ENCODE peak calls at places on chromosome 16, in six cellular contexts. D is HepG2, W is H1, B is GM12891, M is GM12878, S is K562. T is an unnamed sample.

GRCh38 chr16:30028438-30029093 is 2.5 kb downstream of the TLCD3B start:
- DNase-seq in D (no peak), W (no peak), B (no peak), M (no peak), S (peak; percentile 82), T (no peak)

GRCh38 chr16:15055141-15056053 is 477 bp downstream of the NTAN1 start:
- DNase-seq in D (peak; percentile 34), W (no peak), B (peak; percentile 66), M (no peak), S (peak; percentile 27), T (peak; percentile 65)

GRCh38 chr16:23847938-23848337 is 12.2 kb downstream of the PRKCB start:
- DNase-seq in D (no peak), W (no peak), B (no peak), M (no peak), S (no peak), T (no peak)

GRCh38 chr16:78310990-78311561 is 211.6 kb downstream of the WWOX start:
- DNase-seq in D (no peak), W (no peak), B (no peak), M (no peak), S (no peak), T (no peak)

GRCh38 chr16:30585022-30585399 is 486 bp downstream of the ZNF785 start:
- DNase-seq in D (no peak), W (no peak), B (no peak), M (no peak), S (no peak), T (no peak)

GRCh38 chr16:75254359-75254837 is 3.0 kb upstream of the BCAR1 start:
- DNase-seq in D (no peak), W (no peak), B (no peak), M (no peak), S (no peak), T (no peak)

GRCh38 chr16:3413730-3414379 is 12.8 kb downstream of the ZNF174 start:
- DNase-seq in D (no peak), W (no peak), B (no peak), M (no peak), S (no peak), T (no peak)

GRCh38 chr16:15874745-15875314 is 13.6 kb downstream of the CEP20 start:
- DNase-seq in D (peak; percentile 70), W (no peak), B (no peak), M (no peak), S (peak; percentile 23), T (no peak)

GRCh38 chr16:89945654-89946053 is 2.9 kb upstream of the DEF8 start:
- DNase-seq in D (no peak), W (no peak), B (no peak), M (no peak), S (no peak), T (no peak)

GRCh38 chr16:74107795-74108610 is 188.6 kb upstream of the PSMD7 start:
- DNase-seq in D (peak; percentile 61), W (peak; percentile 69), B (peak; percentile 11), M (peak; percentile 16), S (peak; percentile 42), T (no peak)

GRCh38 chr16:12802661-12803060 is 1.0 kb downstream of the CPPED1 start:
- DNase-seq in D (no peak), W (no peak), B (no peak), M (no peak), S (no peak), T (no peak)

GRCh38 chr16:52545157-52545543 is 1.8 kb downstream of the TOX3 start:
- DNase-seq in D (no peak), W (no peak), B (no peak), M (no peak), S (no peak), T (no peak)

GRCh38 chr16:53433930-53434435 is 288 bp upstream of the RBL2 start:
- DNase-seq in D (peak; percentile 76), W (no peak), B (no peak), M (no peak), S (no peak), T (no peak)

GRCh38 chr16:78742501-78743283 is 643.2 kb downstream of the WWOX start:
- DNase-seq in D (no peak), W (no peak), B (no peak), M (peak; percentile 83), S (peak; percentile 13), T (peak; percentile 40)

GRCh38 chr16:57630931-57631845 is 2.8 kb downstream of the ADGRG1 start:
- DNase-seq in D (no peak), W (no peak), B (no peak), M (no peak), S (no peak), T (no peak)

GRCh38 chr16:9683677-9684076 is 498.6 kb downstream of the GRIN2A start:
- DNase-seq in D (no peak), W (no peak), B (no peak), M (no peak), S (no peak), T (no peak)

GRCh38 chr16:70395345-70395901 is 43.5 kb downstream of the ST3GAL2 start:
- DNase-seq in D (peak; percentile 72), W (peak; percentile 57), B (peak; percentile 76), M (no peak), S (peak; percentile 81), T (peak; percentile 75)

GRCh38 chr16:65965632-65966031 is 400.9 kb upstream of the CDH5 start:
- DNase-seq in D (no peak), W (no peak), B (no peak), M (no peak), S (no peak), T (no peak)

GRCh38 chr16:55856950-55857349 is 18.2 kb downstream of the CES5A start:
- DNase-seq in D (no peak), W (no peak), B (no peak), M (no peak), S (no peak), T (no peak)

GRCh38 chr16:55849536-55849935 is 16.6 kb upstream of the CES1 start:
- DNase-seq in D (peak; percentile 13), W (no peak), B (no peak), M (no peak), S (no peak), T (no peak)

GRCh38 chr16:55853114-55853513 is 20.2 kb upstream of the CES1 start:
- DNase-seq in D (no peak), W (no peak), B (no peak), M (no peak), S (no peak), T (no peak)
- TF ChIP-seq TAF1 in D (no peak), W (no peak), B (no peak), M (no peak), S (no peak), T (no peak)

DNA sequence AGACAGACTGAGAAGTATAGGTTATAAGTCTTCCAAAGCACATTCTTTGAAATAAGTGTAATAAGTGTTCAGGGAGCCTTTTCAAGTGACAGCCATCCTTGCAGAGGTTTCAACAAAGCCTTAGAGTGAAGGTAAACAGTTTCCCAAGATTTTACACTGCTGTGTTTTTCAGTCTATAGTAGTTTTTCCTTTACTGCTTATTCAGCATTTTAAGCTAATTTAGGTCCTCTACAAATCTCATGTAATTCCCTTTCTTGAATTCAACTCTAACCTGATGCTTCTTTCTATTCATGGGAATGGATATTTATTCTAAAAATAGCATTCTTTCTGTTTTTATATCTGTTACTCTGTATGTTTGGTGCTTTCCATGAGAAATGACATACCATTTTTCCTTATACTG is 211.3 kb downstream of the PHKB start:
- DNase-seq in D (no peak), W (no peak), B (no peak), M (no peak), S (no peak), T (no peak)
- TF ChIP-seq POLR2A in D (no peak), W (no peak), B (no peak), M (no peak), S (no peak), T (no peak)

GRCh38 chr16:88927010-88927409 is 50.0 kb downstream of the CBFA2T3 start:
- DNase-seq in D (peak; percentile 61), W (no peak), B (no peak), M (no peak), S (no peak), T (no peak)

GRCh38 chr16:88930716-88931115 is 46.3 kb downstream of the CBFA2T3 start:
- DNase-seq in D (no peak), W (no peak), B (no peak), M (no peak), S (no peak), T (no peak)

GRCh38 chr16:88927661-88928060 is 49.3 kb downstream of the CBFA2T3 start:
- DNase-seq in D (no peak), W (no peak), B (no peak), M (no peak), S (no peak), T (no peak)

GRCh38 chr16:88926374-88926990 is 50.5 kb downstream of the CBFA2T3 start:
- DNase-seq in D (peak; percentile 28), W (no peak), B (no peak), M (no peak), S (no peak), T (no peak)

DNA sequence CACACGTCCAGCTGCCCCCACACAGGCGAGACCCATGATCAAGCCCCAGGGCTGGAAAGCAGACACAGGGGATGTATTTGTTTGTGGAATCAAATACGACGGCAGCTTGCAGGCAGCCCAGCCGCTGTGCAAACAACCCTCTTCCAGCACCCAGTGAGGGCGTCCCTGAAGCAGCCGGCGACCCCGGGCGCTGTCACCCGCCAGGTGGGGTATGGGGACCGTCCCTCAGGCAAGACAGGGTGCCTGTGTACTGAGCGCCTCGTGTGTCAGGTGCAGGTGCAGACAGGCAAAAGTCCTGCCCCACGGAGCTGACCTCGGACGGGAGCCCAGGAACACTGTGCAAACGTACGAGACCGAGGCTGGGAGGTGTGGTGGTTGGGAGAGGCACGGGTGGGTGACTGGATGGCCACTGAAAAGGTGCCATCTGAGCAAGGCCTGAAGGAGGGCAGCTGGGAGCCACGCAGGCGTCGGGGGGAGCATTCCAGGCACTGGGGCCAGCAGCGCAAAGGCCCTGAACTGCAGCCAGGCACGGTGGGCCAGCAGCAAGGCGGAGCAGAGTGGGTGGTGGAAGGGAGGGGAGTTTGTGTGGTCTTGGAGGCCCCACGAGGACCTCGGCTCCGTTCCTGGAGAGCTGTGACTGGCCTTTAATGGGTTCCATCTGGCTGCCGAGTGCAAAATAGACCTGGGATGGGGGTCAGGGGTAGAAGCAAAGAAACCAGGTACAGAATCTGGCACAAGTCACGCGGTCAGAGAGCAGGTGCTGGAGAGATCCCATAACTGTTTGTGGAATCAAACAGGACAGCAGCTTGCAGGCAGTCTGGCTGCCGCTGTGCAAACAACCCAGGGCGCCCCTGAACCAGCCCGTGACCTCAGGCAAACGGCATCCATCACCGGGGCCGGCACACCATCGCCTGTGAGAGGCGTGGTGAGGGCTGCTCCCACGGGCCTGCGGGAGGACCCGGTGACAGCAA is 48.3 kb downstream of the CBFA2T3 start:
- DNase-seq in D (peak; percentile 68), W (no peak), B (no peak), M (no peak), S (no peak), T (no peak)
- TF ChIP-seq POLR2AphosphoS5 in D (no peak), W (no peak), B (no peak), M (no peak), S (no peak), T (no peak)

DNA sequence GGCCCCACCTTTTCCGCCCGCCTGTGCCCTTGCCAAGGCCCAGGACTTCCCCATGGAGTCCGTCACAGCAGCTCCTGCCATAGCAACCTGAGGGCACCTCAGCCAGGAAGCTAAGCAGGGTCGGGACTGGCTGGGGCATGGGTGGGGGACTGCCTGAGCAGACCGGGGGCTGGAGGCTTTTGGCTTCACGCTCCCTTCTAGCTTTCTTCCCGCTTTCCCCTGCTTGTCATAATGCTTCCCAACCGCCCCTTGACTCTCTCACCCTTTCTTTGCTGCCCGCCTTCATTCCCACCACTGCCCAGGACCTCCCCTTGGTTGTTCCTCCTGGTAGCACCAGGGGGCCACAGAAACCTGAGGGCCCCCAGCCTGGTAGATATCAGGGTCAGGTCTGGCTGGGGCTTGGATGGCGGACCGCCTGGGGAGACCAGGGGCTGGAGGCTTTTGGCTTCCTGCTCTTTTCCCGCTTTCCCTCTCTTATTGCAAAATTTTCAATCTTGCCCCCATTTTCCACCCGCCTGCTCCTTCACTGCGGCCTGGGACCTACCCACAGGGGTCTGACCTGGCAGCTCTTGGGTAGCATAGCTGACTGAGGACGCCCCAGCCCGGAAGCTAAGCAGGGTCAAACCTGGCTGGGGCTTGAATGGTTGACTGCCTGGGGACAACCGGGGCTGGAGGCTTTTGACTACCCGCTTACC is 2287.7 kb downstream of the TP53TG3F start:
- DNase-seq in D (no peak), W (no peak), B (no peak), M (no peak), S (no peak), T (peak; percentile 3)
- TF ChIP-seq TAF1 in D (no peak), W (no peak), B (no peak), M (no peak), S (no peak), T (no peak)

T was measured in GM12892.